ENCODE peak calls at places on chromosomes 12 and 14, in nine cellular contexts. Y is DMS 273 treated with DMSO at 0.1 percent for 48 hours; E is NCI-H2029 treated with DMSO at 0.1 percent for 48 hours; X is ureter; T is stimulated activated CD4-positive, alpha-beta T cell treated with anti-CD3 and anti-CD28 coated beads, Interleukin-1b, Interleukin-23, amount 100 ng/mL, for 24 hours; J is EL; M is choroid plexus epithelial cell; Q is CD14-positive monocyte; S is stimulated activated naive CD8-positive, alpha-beta T cell treated with anti-CD3 and anti-CD28 coated beads, Interleukin-15, Interleukin-2, amounts not matched to agents 100 U/mL and 50 U/mL, for 24 hours. C is an unnamed sample.

GRCh38 chr12:15701212-15701611 is 88.0 kb downstream of the EPS8 start:
- DNase-seq in Y (no peak), S (no peak), E (no peak), T (no peak), J (peak; percentile 60), M (peak; percentile 65), X (no peak), Q (no peak), C (no peak)

GRCh38 chr12:47346251-47347019 is 266.7 kb upstream of the AMIGO2 start:
- DNase-seq in Y (no peak), Q (no peak), E (no peak), S (no peak), T (no peak), J (no peak), X (no peak), M (no peak), C (no peak)

GRCh38 chr12:107385518-107385917 is 292.2 kb upstream of the CRY1 start:
- DNase-seq in Y (no peak), M (peak; percentile 19), T (no peak), X (peak; percentile 70), S (no peak), J (peak; percentile 21), E (no peak), Q (no peak), C (no peak)

GRCh38 chr12:28893365-28893764 is 255.7 kb upstream of the FAR2 start:
- DNase-seq in J (no peak), E (no peak), M (peak; percentile 47), Q (no peak), S (no peak), Y (no peak), X (no peak), T (no peak), C (no peak)

GRCh38 chr14:33062881-33063280 is 124.2 kb downstream of the NPAS3 start:
- DNase-seq in Q (no peak), E (no peak), J (no peak), M (no peak), X (no peak), S (no peak), T (no peak), Y (no peak), C (no peak)

GRCh38 chr14:51922624-51923023 is 62.2 kb downstream of the GNG2 start:
- DNase-seq in X (no peak), E (no peak), S (no peak), Y (no peak), J (no peak), T (no peak), Q (no peak), M (peak; percentile 71), C (no peak)

GRCh38 chr14:80798878-80799277 is 142.7 kb downstream of the CEP128 start:
- DNase-seq in X (no peak), E (no peak), J (no peak), M (no peak), Q (no peak), Y (no peak), S (no peak), T (no peak), C (no peak)

GRCh38 chr14:68945585-68946289 is 33.4 kb downstream of the ACTN1 start:
- DNase-seq in E (peak; percentile 11), T (no peak), S (peak; percentile 65), J (no peak), M (no peak), Y (no peak), Q (no peak), X (no peak), C (no peak)

GRCh38 chr12:98262886-98263285 is 252.5 kb upstream of the TMPO start:
- DNase-seq in X (no peak), T (no peak), S (no peak), Y (no peak), E (no peak), Q (no peak), M (no peak), J (no peak), C (no peak)

GRCh38 chr12:23084236-23084995 is 459.4 kb downstream of the ETNK1 start:
- DNase-seq in M (peak; percentile 76), J (peak; percentile 69), Y (peak; percentile 95), T (no peak), E (peak; percentile 18), Q (no peak), X (peak; percentile 45), S (no peak), C (no peak)

GRCh38 chr14:105366386-105367074 is 31.8 kb upstream of the TEX22 start:
- DNase-seq in S (no peak), J (no peak), Y (no peak), T (no peak), M (no peak), X (no peak), E (no peak), Q (no peak), C (no peak)

GRCh38 chr12:123805119-123805518 is 43.0 kb downstream of the DNAH10 start:
- DNase-seq in T (no peak), J (no peak), M (no peak), Y (no peak), X (no peak), S (no peak), Q (no peak), E (peak; percentile 17), C (no peak)

GRCh38 chr14:95330591-95331370 is 11.1 kb upstream of the CLMN start:
- DNase-seq in J (no peak), T (no peak), Y (no peak), E (no peak), Q (no peak), X (no peak), S (no peak), M (no peak), C (peak; percentile 29)

C was measured in occipital lobe.